ENCODE peak calls at places on chromosomes 5 and 9, in eight cellular contexts. X is breast epithelium, I is H1, D is lower leg skin, N is IMR-90, Y is endothelial cell of umbilical vein, K is A549, T is esophagus muscularis mucosa. U is an unnamed sample.

GRCh38 chr9:70043689-70044449 is at the start of gene MAMDC2:
- DNase-seq in X (no peak), I (peak), D (peak), N (peak), Y (peak), K (no peak), T (peak), U (peak)

GRCh38 chr9:76365028-76365427 is 29.2 kb downstream of the RFK start:
- DNase-seq in X (no peak), I (no peak), D (no peak), N (peak), Y (peak), K (peak), T (no peak), U (no peak)

GRCh38 chr9:134220311-134220710 is 55.9 kb upstream of the RNU6ATAC start:
- DNase-seq in X (no peak), I (no peak), D (no peak), N (no peak), Y (no peak), K (no peak), T (no peak), U (no peak)

GRCh38 chr5:135615581-135616260 is 36.9 kb upstream of the CXCL14 start:
- DNase-seq in X (no peak), I (peak), D (peak), N (no peak), Y (no peak), K (no peak), T (peak), U (no peak)

GRCh38 chr5:68644971-68645370 is 429.4 kb downstream of the PIK3R1 start:
- DNase-seq in X (no peak), I (no peak), D (no peak), N (no peak), Y (no peak), K (no peak), T (no peak), U (no peak)

GRCh38 chr5:9013147-9013546 is 532.7 kb downstream of the SEMA5A start:
- DNase-seq in X (no peak), I (no peak), D (no peak), N (no peak), Y (no peak), K (no peak), T (no peak), U (no peak)

GRCh38 chr9:4750021-4750673 is 9.1 kb upstream of the AK3 start:
- DNase-seq in X (no peak), I (no peak), D (no peak), N (peak), Y (peak), K (peak), T (no peak), U (peak)

GRCh38 chr5:132012385-132013005 is 1.0 kb upstream of the ACSL6 start:
- DNase-seq in X (peak), I (peak), D (no peak), N (peak), Y (peak), K (no peak), T (no peak), U (no peak)

GRCh38 chr5:172748341-172748843 is 22.6 kb downstream of the DUSP1 start:
- DNase-seq in X (no peak), I (peak), D (no peak), N (no peak), Y (peak), K (no peak), T (no peak), U (peak)

GRCh38 chr5:41433552-41434181 is 76.7 kb downstream of the PLCXD3 start:
- DNase-seq in X (no peak), I (peak), D (no peak), N (peak), Y (no peak), K (no peak), T (no peak), U (no peak)

GRCh38 chr9:129436751-129437625 is 183.9 kb downstream of the C9orf50 start:
- DNase-seq in X (no peak), I (no peak), D (no peak), N (peak), Y (peak), K (no peak), T (no peak), U (no peak)

GRCh38 chr5:141941779-141942178 is 16.2 kb downstream of the PCDH12 start:
- DNase-seq in X (no peak), I (no peak), D (no peak), N (peak), Y (no peak), K (no peak), T (no peak), U (no peak)

GRCh38 chr9:28136113-28136512 is 562.8 kb upstream of the C9orf72 start:
- DNase-seq in X (no peak), I (no peak), D (no peak), N (no peak), Y (no peak), K (no peak), T (no peak), U (no peak)

GRCh38 chr5:170297589-170298462 is at the start of gene LCP2:
- DNase-seq in X (no peak), I (no peak), D (no peak), N (no peak), Y (no peak), K (no peak), T (no peak), U (no peak)

GRCh38 chr5:180424094-180424493 is 70.1 kb upstream of the CNOT6 start:
- DNase-seq in X (no peak), I (no peak), D (no peak), N (no peak), Y (no peak), K (no peak), T (no peak), U (no peak)

GRCh38 chr5:97365173-97365845 is 182.3 kb upstream of the RIOK2 start:
- DNase-seq in X (no peak), I (no peak), D (no peak), N (no peak), Y (no peak), K (no peak), T (no peak), U (no peak)

GRCh38 chr5:65760504-65761275 is 38.7 kb downstream of the NLN start:
- DNase-seq in X (no peak), I (no peak), D (no peak), N (peak), Y (peak), K (peak), T (no peak), U (no peak)

GRCh38 chr5:100872409-100873190 is 30.5 kb downstream of the ST8SIA4 start:
- DNase-seq in X (no peak), I (no peak), D (no peak), N (no peak), Y (no peak), K (no peak), T (no peak), U (no peak)

GRCh38 chr9:26706223-26706622 is 186.4 kb downstream of the CAAP1 start:
- DNase-seq in X (no peak), I (no peak), D (no peak), N (no peak), Y (no peak), K (no peak), T (no peak), U (no peak)

GRCh38 chr5:89030781-89031180 is 147.8 kb upstream of the MEF2C start:
- DNase-seq in X (no peak), I (no peak), D (no peak), N (no peak), Y (no peak), K (no peak), T (no peak), U (no peak)
- TF ChIP-seq POLR2A in X (no peak), I (no peak), D (no peak), N (no peak), Y (no peak), K (no peak), T (no peak), U (no peak)

DNA sequence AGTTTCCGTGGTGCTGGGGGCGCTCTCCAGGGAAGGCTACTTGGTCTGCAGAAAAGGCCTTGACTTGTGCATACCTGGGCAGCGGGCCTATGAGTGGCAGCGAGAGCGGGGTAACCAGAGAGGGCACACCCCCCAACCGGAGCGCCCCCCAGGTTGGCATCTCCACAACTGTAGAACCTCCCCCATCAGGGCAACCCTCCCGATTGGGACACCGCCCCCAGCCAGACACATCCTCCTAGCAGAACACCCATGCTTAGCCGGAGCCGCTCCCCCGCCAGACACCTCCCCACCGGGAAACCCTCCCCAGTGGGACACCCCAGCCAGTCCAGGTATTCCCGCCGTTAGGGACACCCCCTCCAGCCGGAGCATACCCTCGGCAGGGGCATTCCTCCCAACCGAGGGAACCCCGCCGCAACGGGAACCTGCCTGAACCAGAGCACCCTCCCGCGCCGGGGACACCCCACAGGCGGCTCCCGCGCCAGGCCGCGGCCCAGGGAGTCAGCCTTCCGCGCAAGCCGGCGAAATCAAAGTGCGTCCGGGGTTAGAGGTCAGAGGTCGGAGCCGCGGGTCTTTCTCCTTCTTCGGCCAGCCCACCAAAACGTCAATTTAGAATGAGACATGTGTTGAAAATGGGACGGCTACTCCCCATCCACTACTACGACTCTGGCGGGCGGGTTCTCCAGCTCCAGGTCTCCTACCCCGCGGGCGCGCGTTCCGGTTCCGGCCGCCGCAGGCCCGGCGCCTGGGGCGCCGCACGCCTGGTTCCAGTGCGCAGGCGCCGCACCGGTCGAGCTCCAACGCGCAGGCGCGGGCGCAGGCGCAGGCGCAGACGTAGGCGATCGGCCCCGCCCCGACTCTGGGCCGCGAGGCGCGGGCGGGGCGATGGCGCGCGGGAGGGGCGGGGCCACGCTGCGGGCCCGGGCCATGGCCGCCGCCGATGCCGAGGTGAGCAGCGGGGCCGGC is at the start of gene EHMT1:
- DNase-seq in X (peak), I (peak), D (peak), N (peak), Y (peak), K (peak), T (no peak), U (peak)
- TF ChIP-seq POLR2A in X (no peak), I (no peak), D (no peak), N (peak), Y (peak), K (peak), T (peak), U (peak)

DNA sequence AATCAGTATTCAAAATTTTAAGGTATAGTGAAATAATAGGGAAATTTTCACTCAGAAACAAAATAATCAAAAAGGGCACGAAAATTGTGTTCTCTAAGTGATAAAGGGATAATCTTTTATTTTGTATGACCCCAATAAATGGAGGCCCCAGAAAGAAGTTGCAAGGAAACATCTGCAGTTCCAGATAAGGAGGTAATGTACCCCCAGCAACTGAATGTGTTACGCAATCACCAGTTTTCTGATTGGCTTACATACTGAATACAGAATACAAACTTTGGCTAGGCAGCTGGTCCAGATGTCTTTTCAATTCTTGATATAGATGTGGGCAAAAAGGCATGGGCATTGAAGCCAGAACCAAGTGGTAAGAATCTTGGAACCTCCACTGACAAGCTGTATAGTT is 1.7 kb upstream of the TOPORS start:
- DNase-seq in X (no peak), I (no peak), D (no peak), N (peak), Y (peak), K (no peak), T (no peak), U (no peak)
- TF ChIP-seq POLR2A in X (no peak), I (no peak), D (no peak), N (no peak), Y (no peak), K (no peak), T (no peak), U (no peak)

DNA sequence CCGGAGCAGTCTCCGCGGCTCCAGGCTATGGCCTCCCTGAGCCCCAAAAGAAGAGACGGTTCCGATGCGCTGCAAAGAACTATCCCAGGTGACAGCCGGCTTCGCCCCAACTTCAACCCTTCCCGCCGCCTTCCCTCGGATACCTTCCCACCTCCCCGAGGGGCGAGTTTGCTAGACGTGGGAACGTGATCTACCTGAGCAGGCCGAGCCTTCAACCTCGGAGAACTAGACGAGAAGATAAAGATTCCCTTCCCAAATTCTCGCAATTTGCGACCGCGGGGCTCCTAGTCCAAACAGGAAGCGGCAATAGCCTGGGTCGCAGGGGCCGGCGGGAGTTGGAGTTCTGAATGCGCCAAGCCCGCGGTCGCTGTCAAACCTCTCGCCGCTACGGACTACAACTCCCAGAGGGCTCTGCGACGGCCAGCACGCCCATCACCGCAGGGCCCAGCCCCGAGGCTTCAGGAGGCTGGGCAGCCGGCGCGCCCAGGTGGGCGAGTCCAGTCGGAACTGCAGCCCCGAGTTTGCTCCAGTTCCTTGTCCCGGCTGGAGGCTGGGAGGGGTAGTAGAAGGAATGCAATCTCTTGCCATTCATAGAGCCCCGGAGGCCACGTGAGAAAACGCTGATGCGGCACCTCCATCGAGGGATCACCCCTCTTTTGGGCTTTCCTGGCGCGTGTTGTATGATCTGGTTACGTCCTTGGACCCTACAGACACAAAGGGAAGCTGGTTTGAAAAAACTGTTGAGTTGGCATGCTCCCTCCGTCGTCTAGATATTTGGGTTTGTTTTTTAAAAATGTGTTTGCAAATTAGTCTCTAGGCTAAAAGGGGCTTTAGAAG is at the start of gene SLC38A9:
- DNase-seq in X (peak), I (peak), D (peak), N (peak), Y (peak), K (peak), T (peak), U (peak)
- TF ChIP-seq POLR2A in X (no peak), I (peak), D (no peak), N (no peak), Y (peak), K (peak), T (no peak), U (no peak)

GRCh38 chr9:112382501-112383364 is 2.8 kb downstream of the HSDL2 start:
- DNase-seq in X (no peak), I (no peak), D (no peak), N (no peak), Y (no peak), K (no peak), T (no peak), U (no peak)

GRCh38 chr9:112380102-112380581 is at the start of gene HSDL2:
- DNase-seq in X (no peak), I (no peak), D (no peak), N (peak), Y (no peak), K (no peak), T (peak), U (peak)

GRCh38 chr9:112379177-112380101 is 469 bp upstream of the HSDL2 start:
- DNase-seq in X (peak), I (peak), D (peak), N (peak), Y (peak), K (peak), T (peak), U (peak)

GRCh38 chr9:112382066-112382465 is 2.2 kb downstream of the HSDL2 start:
- DNase-seq in X (no peak), I (no peak), D (no peak), N (no peak), Y (no peak), K (no peak), T (no peak), U (no peak)

DNA sequence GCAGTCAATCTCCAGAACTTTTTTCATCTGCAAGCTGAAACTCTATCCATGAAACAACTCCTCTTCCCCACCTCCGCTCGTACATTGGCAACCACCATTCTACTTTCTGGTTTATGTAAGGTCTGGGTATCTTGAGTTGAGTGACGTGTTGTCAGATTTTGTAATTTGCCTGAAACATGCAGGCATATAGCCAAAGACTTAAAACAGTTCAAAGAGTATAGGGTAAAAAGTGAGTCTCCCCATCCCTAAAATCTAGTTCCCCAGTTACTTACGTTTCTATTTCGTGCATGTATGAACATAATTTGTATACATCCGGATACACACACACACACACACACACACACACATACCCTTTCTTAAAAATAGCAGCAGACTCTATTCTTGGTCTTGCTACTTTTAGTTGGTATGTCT is 868 bp downstream of the HSDL2 start:
- DNase-seq in X (no peak), I (no peak), D (no peak), N (peak), Y (no peak), K (peak), T (no peak), U (no peak)
- TF ChIP-seq POLR2A in X (no peak), I (no peak), D (no peak), N (no peak), Y (no peak), K (no peak), T (no peak), U (no peak)

GRCh38 chr9:99832558-99832864 is 10.8 kb downstream of the NR4A3 start:
- DNase-seq in X (no peak), I (no peak), D (no peak), N (no peak), Y (no peak), K (no peak), T (no peak), U (no peak)
- TF ChIP-seq POLR2A in X (no peak), I (no peak), D (no peak), N (peak), Y (no peak), K (no peak), T (no peak), U (no peak)

GRCh38 chr5:140400730-140401361 is 787 bp upstream of the ANKHD1 start:
- DNase-seq in X (peak), I (peak), D (peak), N (peak), Y (peak), K (peak), T (peak), U (peak)
- TF ChIP-seq POLR2A in X (no peak), I (peak), D (no peak), N (no peak), Y (no peak), K (peak), T (peak), U (no peak)

DNA sequence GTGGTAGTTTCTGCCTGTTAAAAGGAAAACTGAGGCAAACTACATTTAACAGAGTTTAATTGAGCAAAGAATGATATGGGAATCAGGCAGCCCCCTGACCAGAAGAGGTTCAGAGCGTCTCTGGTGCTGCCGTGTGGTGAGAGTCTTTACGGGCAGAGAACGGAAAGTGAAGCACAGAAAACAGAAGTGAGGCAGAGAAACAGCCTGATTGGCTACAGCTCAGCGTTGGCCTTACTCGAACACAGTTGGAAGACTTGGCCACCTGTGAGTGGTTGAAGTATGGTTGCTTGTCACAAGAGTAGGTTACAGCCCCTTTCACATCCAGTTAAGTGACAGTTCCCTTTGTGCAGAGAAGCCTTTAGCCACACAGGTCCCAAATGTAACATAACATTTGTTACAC is 16.9 kb upstream of the FBP1 start:
- DNase-seq in X (no peak), I (no peak), D (no peak), N (no peak), Y (no peak), K (no peak), T (no peak), U (no peak)
- TF ChIP-seq POLR2A in X (no peak), I (no peak), D (no peak), N (no peak), Y (no peak), K (no peak), T (no peak), U (no peak)